ENCODE peak calls at places on chromosomes 13 and 19, in six cellular contexts. P is esophagus squamous epithelium; G is neuronal stem cell; J is fibroblast of the aortic adventitia; E is activated CD8-positive, alpha-beta memory T cell treated with anti-CD3 and anti-CD28 coated beads, Interleukin-2, amount 10 ng/mL, durations not matched to agents 7 days and 5 days; O is NCI-H748 treated with DMSO at 0.1 percent for 48 hours. W is an unnamed sample.

GRCh38 chr13:99018418-99019180 is 40.7 kb upstream of the DOCK9 start:
- DNase-seq in P (no peak), G (no peak), J (peak), E (no peak), O (no peak), W (no peak)

GRCh38 chr13:51457086-51457485 is 4.2 kb upstream of the INTS6 start:
- DNase-seq in P (no peak), G (no peak), J (no peak), E (no peak), O (no peak), W (no peak)

GRCh38 chr13:73428137-73428536 is 369.3 kb downstream of the KLF5 start:
- DNase-seq in P (no peak), G (no peak), J (peak), E (no peak), O (no peak), W (no peak)

GRCh38 chr19:45587873-45588272 is 3.3 kb upstream of the OPA3 start:
- DNase-seq in P (no peak), G (no peak), J (no peak), E (no peak), O (no peak), W (no peak)

GRCh38 chr13:24348385-24348784 is 39.0 kb downstream of the C1QTNF9 start:
- DNase-seq in P (no peak), G (no peak), J (no peak), E (no peak), O (no peak), W (no peak)

GRCh38 chr19:42024622-42025111 is 30.6 kb upstream of the ATP1A3 start:
- DNase-seq in P (no peak), G (no peak), J (peak), E (no peak), O (no peak), W (no peak)

GRCh38 chr19:778910-779653 is 18.2 kb upstream of the PTBP1 start:
- DNase-seq in P (no peak), G (no peak), J (peak), E (no peak), O (no peak), W (no peak)

GRCh38 chr13:50344717-50345116 is 329.5 kb downstream of the KCNRG start:
- DNase-seq in P (no peak), G (no peak), J (no peak), E (no peak), O (no peak), W (no peak)

GRCh38 chr19:39406656-39407393 is at the start of gene ZFP36:
- DNase-seq in P (peak), G (no peak), J (peak), E (peak), O (peak), W (peak)

GRCh38 chr13:33285420-33286124 is at the start of gene STARD13:
- DNase-seq in P (peak), G (peak), J (peak), E (no peak), O (peak), W (peak)

GRCh38 chr19:10086032-10086903 is at the start of gene SHFL:
- DNase-seq in P (no peak), G (peak), J (peak), E (peak), O (peak), W (peak)

GRCh38 chr19:23395041-23395721 is at the start of gene ZNF91:
- DNase-seq in P (peak), G (peak), J (peak), E (peak), O (peak), W (peak)

GRCh38 chr13:34419025-34419424 is 523.0 kb upstream of the NBEA start:
- DNase-seq in P (no peak), G (no peak), J (no peak), E (no peak), O (peak), W (no peak)

GRCh38 chr19:8212212-8212611 is 3.0 kb downstream of the CERS4 start:
- DNase-seq in P (no peak), G (no peak), J (no peak), E (no peak), O (no peak), W (no peak)

GRCh38 chr13:98751397-98752110 is 918 bp downstream of the SLC15A1 start:
- DNase-seq in P (no peak), G (no peak), J (peak), E (no peak), O (no peak), W (no peak)

GRCh38 chr19:1950640-1951039 is 9.7 kb downstream of the CSNK1G2 start:
- DNase-seq in P (no peak), G (no peak), J (no peak), E (no peak), O (no peak), W (no peak)

GRCh38 chr13:113748101-113748861 is 10.7 kb upstream of the TMEM255B start:
- DNase-seq in P (no peak), G (no peak), J (no peak), E (no peak), O (no peak), W (no peak)

GRCh38 chr19:18644144-18645034 is 7.6 kb downstream of the KLHL26 start:
- DNase-seq in P (no peak), G (no peak), J (no peak), E (no peak), O (no peak), W (no peak)

GRCh38 chr13:24680258-24680920 is at the start of gene ATP12A:
- DNase-seq in P (no peak), G (peak), J (no peak), E (peak), O (peak), W (no peak)

W was measured in hypothalamus.